ENCODE peak calls at places on chromosomes 11 and 22, in eight cellular contexts. J, H, V, G, Z, W, L and I are unnamed samples.

GRCh38 chr11:83118814-83119213 is 38.1 kb upstream of the PCF11 start:
- DNase-seq in J (no peak), H (no peak), V (no peak), G (no peak), Z (no peak), W (no peak), L (no peak), I (no peak)

GRCh38 chr22:26939466-26939865 is 282.1 kb downstream of the MIAT start:
- DNase-seq in J (no peak), H (no peak), V (no peak), G (no peak), Z (no peak), W (no peak), L (peak; percentile 75), I (no peak)

GRCh38 chr11:66956689-66957290 is 1.4 kb downstream of the PC start:
- DNase-seq in J (no peak), H (no peak), V (peak; percentile 83), G (peak; percentile 61), Z (no peak), W (no peak), L (no peak), I (no peak)

GRCh38 chr22:44403166-44403565 is 90.4 kb upstream of the SHISAL1 start:
- DNase-seq in J (no peak), H (no peak), V (no peak), G (no peak), Z (peak; percentile 19), W (no peak), L (no peak), I (no peak)

GRCh38 chr11:91293119-91293518 is 931.5 kb upstream of the FAT3 start:
- DNase-seq in J (no peak), H (no peak), V (no peak), G (no peak), Z (no peak), W (no peak), L (no peak), I (no peak)

GRCh38 chr11:44219830-44220778 is 89.8 kb downstream of the ALX4 start:
- DNase-seq in J (no peak), H (no peak), V (peak; percentile 26), G (no peak), Z (no peak), W (no peak), L (no peak), I (no peak)

GRCh38 chr22:28132466-28132865 is 213.4 kb upstream of the PITPNB start:
- DNase-seq in J (no peak), H (no peak), V (no peak), G (no peak), Z (no peak), W (no peak), L (no peak), I (no peak)

GRCh38 chr11:85132839-85133238 is 494.3 kb downstream of the DLG2 start:
- DNase-seq in J (no peak), H (no peak), V (no peak), G (no peak), Z (no peak), W (no peak), L (no peak), I (no peak)

GRCh38 chr11:110710520-110711381 is 1.5 kb downstream of the ARHGAP20 start:
- DNase-seq in J (no peak), H (peak; percentile 21), V (peak; percentile 34), G (peak; percentile 9), Z (peak; percentile 40), W (no peak), L (peak; percentile 79), I (no peak)

GRCh38 chr11:35303596-35304392 is 115.6 kb downstream of the SLC1A2 start:
- DNase-seq in J (no peak), H (no peak), V (peak; percentile 90), G (peak; percentile 42), Z (peak; percentile 32), W (no peak), L (no peak), I (no peak)

GRCh38 chr22:20868225-20868944 is 9.6 kb downstream of the SNAP29 start:
- DNase-seq in J (no peak), H (no peak), V (no peak), G (no peak), Z (no peak), W (no peak), L (peak; percentile 59), I (no peak)

GRCh38 chr11:102453286-102453797 is 777 bp upstream of the TMEM123 start:
- DNase-seq in J (no peak), H (no peak), V (peak; percentile 49), G (peak; percentile 57), Z (peak; percentile 33), W (no peak), L (no peak), I (no peak)

GRCh38 chr11:36890841-36891240 is 292.8 kb upstream of the RAG2 start:
- DNase-seq in J (no peak), H (no peak), V (no peak), G (no peak), Z (no peak), W (no peak), L (no peak), I (no peak)